ENCODE peak calls at places on chromosomes 12 and 14, in four cellular contexts. L is SK-N-SH, W is endothelial cell of umbilical vein, U is GM12878. F is an unnamed sample.

GRCh38 chr12:78865297-78865955 is 852 bp downstream of the SYT1 start:
- DNase-seq in W (no peak), L (no peak), U (no peak), F (no peak)

GRCh38 chr12:49706351-49707126 is 666 bp downstream of the FMNL3 start:
- DNase-seq in W (peak), L (peak), U (no peak), F (peak)

GRCh38 chr12:29306267-29306666 is 74.7 kb downstream of the ERGIC2 start:
- DNase-seq in L (no peak), U (no peak), W (no peak), F (no peak)

GRCh38 chr12:114015851-114016250 is 49.7 kb upstream of the RBM19 start:
- DNase-seq in L (no peak), W (no peak), U (no peak), F (no peak)

GRCh38 chr14:20799955-20800544 is 2.6 kb downstream of the RNASE1 start:
- DNase-seq in W (peak), L (no peak), U (no peak), F (peak)

GRCh38 chr12:128267246-128267622 is 264 bp downstream of the TMEM132C start:
- DNase-seq in W (no peak), L (peak), U (no peak), F (no peak)

GRCh38 chr12:3770891-3771290 is 18.0 kb upstream of the CRACR2A start:
- DNase-seq in W (peak), U (no peak), L (no peak), F (no peak)

GRCh38 chr12:27462851-27463250 is 16.3 kb downstream of the SMCO2 start:
- DNase-seq in U (no peak), L (no peak), W (peak), F (no peak)

GRCh38 chr14:34981743-34982420 is 910 bp upstream of the SRP54 start:
- DNase-seq in U (no peak), L (peak), W (no peak), F (peak)

GRCh38 chr14:91269076-91269991 is 24.8 kb upstream of the GPR68 start:
- DNase-seq in W (no peak), U (no peak), L (no peak), F (no peak)

GRCh38 chr14:32509632-32510187 is 180.6 kb downstream of the AKAP6 start:
- DNase-seq in U (no peak), W (peak), L (no peak), F (no peak)

GRCh38 chr12:46361667-46362034 is 10.9 kb downstream of the SLC38A2 start:
- DNase-seq in W (no peak), U (no peak), L (no peak), F (no peak)
- H3K4me3 ChIP-seq in W (no peak), U (no peak), L (no peak), F (no peak)

GRCh38 chr12:43551971-43552559 is at the start of gene ADAMTS20:
- DNase-seq in U (no peak), W (no peak), L (peak), F (no peak)
- TF ChIP-seq CTCF in U (no peak), W (no peak), L (no peak), F (no peak)

DNA sequence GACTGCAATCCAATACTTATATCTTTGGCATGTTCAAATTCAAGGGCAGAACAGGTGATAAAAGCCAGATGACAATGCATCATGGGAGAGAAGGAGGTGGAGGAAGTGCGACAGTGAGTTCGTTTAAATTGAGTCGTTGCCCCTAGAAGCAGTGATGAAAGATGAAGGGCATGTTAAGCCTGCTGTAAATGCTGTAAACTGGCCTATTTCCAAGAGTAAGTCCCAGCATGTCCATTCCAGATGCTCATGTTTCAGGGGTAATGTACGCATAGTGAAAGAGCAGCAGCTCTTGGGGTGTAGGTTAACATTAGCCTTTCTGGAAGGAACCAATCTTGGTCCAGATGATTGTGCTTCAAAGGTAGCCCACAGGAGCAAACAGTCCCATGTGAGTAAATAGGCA is 97.1 kb downstream of the C2CD5 start:
- DNase-seq in U (no peak), W (no peak), L (peak), F (no peak)
- TF ChIP-seq MAX in U (no peak), W (no peak), L (no peak), F (no peak)

GRCh38 chr12:51028811-51029146 is 2.6 kb upstream of the SLC11A2 start:
- DNase-seq in W (no peak), L (no peak), U (no peak), F (no peak)
- H3K4me3 ChIP-seq in W (no peak), L (no peak), U (no peak), F (no peak)

F was measured in NB4.